ENCODE peak calls at places on chromosomes 2 and 18, in six cellular contexts. G is astrocyte of the spinal cord, E is brain microvascular endothelial cell, K is astrocyte, F is upper lobe of left lung, C is K562. J is an unnamed sample.

GRCh38 chr2:71500426-71501079 is 47.2 kb downstream of the DYSF start:
- DNase-seq in G (no peak), E (no peak), F (no peak), C (no peak), K (no peak), J (peak)

GRCh38 chr2:158099716-158100115 is 2.0 kb upstream of the UPP2 start:
- DNase-seq in F (no peak), K (peak), E (no peak), C (no peak), G (peak), J (peak)

GRCh38 chr2:15170068-15170775 is 390.9 kb downstream of the NBAS start:
- DNase-seq in F (no peak), G (no peak), K (peak), C (no peak), E (no peak), J (peak)

GRCh38 chr18:9092665-9093064 is 9.8 kb upstream of the NDUFV2 start:
- DNase-seq in F (no peak), E (peak), C (no peak), G (no peak), K (no peak), J (peak)

GRCh38 chr2:107932986-107933385 is 53.3 kb upstream of the SLC5A7 start:
- DNase-seq in K (no peak), C (no peak), F (no peak), E (no peak), G (peak), J (peak)

GRCh38 chr2:31736695-31737454 is 156.1 kb upstream of the SRD5A2 start:
- DNase-seq in K (no peak), C (no peak), E (no peak), G (no peak), F (no peak), J (no peak)

GRCh38 chr2:174821628-174822027 is 57.4 kb upstream of the CHRNA1 start:
- DNase-seq in F (no peak), E (no peak), C (no peak), G (no peak), K (no peak), J (no peak)

GRCh38 chr2:226661789-226662545 is 137.7 kb downstream of the IRS1 start:
- DNase-seq in C (peak), E (peak), F (no peak), G (peak), K (peak), J (peak)

GRCh38 chr2:143246815-143247744 is 117.9 kb downstream of the ARHGAP15 start:
- DNase-seq in E (no peak), C (no peak), F (peak), K (no peak), G (no peak), J (no peak)

GRCh38 chr18:7748252-7749000 is 181.3 kb downstream of the PTPRM start:
- DNase-seq in E (no peak), G (no peak), K (no peak), C (no peak), F (no peak), J (no peak)

GRCh38 chr18:11149441-11150270 is at the start of gene PIEZO2:
- DNase-seq in E (peak), C (peak), F (peak), G (peak), K (peak), J (peak)

GRCh38 chr18:33372442-33372841 is 68.1 kb downstream of the CCDC178 start:
- DNase-seq in C (no peak), E (no peak), K (peak), G (peak), F (no peak), J (no peak)

GRCh38 chr2:90069290-90069894 is 1377.9 kb downstream of the RPIA start:
- DNase-seq in E (no peak), G (no peak), C (peak), K (no peak), F (peak), J (peak)

GRCh38 chr2:239208470-239209180 is 192.2 kb downstream of the HDAC4 start:
- DNase-seq in C (no peak), K (no peak), G (no peak), E (no peak), F (no peak), J (no peak)

GRCh38 chr18:79935098-79935480 is 16.4 kb downstream of the SLC66A2 start:
- DNase-seq in K (no peak), F (no peak), G (no peak), E (no peak), C (no peak), J (no peak)

GRCh38 chr2:171522804-171523338 is 597 bp downstream of the CYBRD1 start:
- DNase-seq in F (peak), G (no peak), K (peak), C (peak), E (no peak), J (peak)

GRCh38 chr2:60503923-60504514 is 49.4 kb downstream of the BCL11A start:
- DNase-seq in F (no peak), K (no peak), E (no peak), C (no peak), G (no peak), J (no peak)

GRCh38 chr2:71530246-71530986 is 77.1 kb downstream of the DYSF start:
- DNase-seq in K (peak), G (peak), E (peak), F (no peak), C (peak), J (peak)

GRCh38 chr2:74496997-74497776 is 2.2 kb downstream of the LBX2 start:
- DNase-seq in K (no peak), C (no peak), G (no peak), F (no peak), E (no peak), J (no peak)

GRCh38 chr2:74499269-74499939 is at the start of gene LBX2:
- DNase-seq in E (no peak), G (peak), C (no peak), K (no peak), F (peak), J (peak)

GRCh38 chr2:74499940-74500577 is 656 bp upstream of the LBX2 start:
- DNase-seq in E (no peak), G (no peak), C (no peak), F (no peak), K (no peak), J (no peak)

GRCh38 chr2:74497777-74498499 is 1.5 kb downstream of the LBX2 start:
- DNase-seq in K (no peak), G (no peak), E (no peak), C (no peak), F (peak), J (peak)

DNA sequence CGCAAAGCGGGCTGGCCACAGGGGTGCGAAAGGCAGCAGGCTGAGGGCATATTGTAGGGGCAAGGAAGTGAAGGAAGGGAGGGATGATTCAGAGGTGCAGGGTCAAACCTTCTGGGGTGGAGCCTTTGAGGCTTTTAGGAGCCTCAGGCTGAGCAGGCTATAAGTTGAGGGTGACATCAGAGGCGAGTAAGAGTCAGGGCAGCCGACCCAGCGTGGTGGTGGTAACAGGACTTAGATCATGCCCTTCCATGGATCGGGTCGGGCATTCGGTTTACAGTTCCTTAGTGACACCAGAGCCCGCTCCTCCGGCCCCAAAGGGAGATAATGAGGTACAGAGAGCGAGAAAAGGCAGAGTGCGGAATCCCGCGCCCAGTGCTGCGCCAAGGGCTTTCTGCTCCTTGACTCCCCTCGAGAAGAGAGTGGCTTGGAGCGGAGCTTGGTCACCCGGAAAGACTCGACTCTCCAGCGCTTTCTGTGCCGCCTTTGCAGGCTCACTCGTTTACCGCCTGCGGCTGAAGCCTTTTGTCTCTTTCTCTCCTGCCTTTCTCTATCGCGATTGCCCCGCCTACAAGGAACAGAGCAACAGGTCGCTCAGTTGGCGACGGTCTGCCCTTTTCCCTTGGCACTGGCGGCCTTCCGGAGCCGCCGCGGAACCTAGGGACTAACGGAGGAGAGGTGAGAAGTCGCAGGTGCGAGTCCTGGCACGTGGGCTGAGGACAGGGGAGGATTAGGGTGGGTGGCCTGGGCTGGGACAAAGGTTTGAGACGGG is 719 bp downstream of the LBX2 start:
- DNase-seq in E (no peak), G (peak), F (peak), K (no peak), C (no peak), J (peak)
- H3K4me3 ChIP-seq in E (peak), G (peak), F (no peak), K (peak), C (no peak), J (peak)

GRCh38 chr18:72672364-72673151 is 128.4 kb upstream of the CBLN2 start:
- DNase-seq in F (no peak), G (peak), K (peak), C (peak), E (peak), J (peak)
- TF ChIP-seq CTCF in F (peak), G (peak), K (peak), C (no peak), E (peak), J (peak)

GRCh38 chr2:218962859-218963492 is 3.5 kb downstream of the CDK5R2 start:
- DNase-seq in K (peak), E (peak), F (peak), C (peak), G (peak), J (peak)
- H3K4me3 ChIP-seq in K (no peak), E (peak), F (no peak), C (no peak), G (no peak), J (peak)

GRCh38 chr18:50089702-50090101 is 105.2 kb downstream of the MYO5B start:
- DNase-seq in C (no peak), K (no peak), F (no peak), E (no peak), G (no peak), J (no peak)

GRCh38 chr18:50080932-50081560 is 113.9 kb downstream of the MYO5B start:
- DNase-seq in K (peak), C (no peak), F (no peak), E (no peak), G (no peak), J (no peak)

GRCh38 chr18:50079571-50080295 is 115.2 kb downstream of the MYO5B start:
- DNase-seq in F (no peak), G (no peak), E (no peak), K (no peak), C (no peak), J (no peak)

GRCh38 chr18:50083708-50084107 is 111.2 kb downstream of the MYO5B start:
- DNase-seq in E (no peak), G (no peak), C (no peak), K (no peak), F (no peak), J (no peak)
- TF ChIP-seq CTCF in E (no peak), G (no peak), C (no peak), K (no peak), F (no peak), J (no peak)

GRCh38 chr2:196226058-196226747 is 54.8 kb upstream of the STK17B start:
- DNase-seq in E (no peak), K (no peak), C (no peak), G (no peak), F (no peak), J (no peak)

GRCh38 chr2:196230460-196230859 is 59.1 kb upstream of the STK17B start:
- DNase-seq in E (no peak), K (no peak), C (no peak), G (no peak), F (no peak), J (no peak)

GRCh38 chr2:196233033-196233807 is 61.8 kb upstream of the STK17B start:
- DNase-seq in G (peak), E (peak), F (no peak), K (peak), C (no peak), J (peak)

GRCh38 chr2:196229013-196229412 is 57.6 kb upstream of the STK17B start:
- DNase-seq in C (no peak), E (no peak), F (no peak), K (no peak), G (no peak), J (no peak)

GRCh38 chr2:196230051-196230450 is 58.7 kb upstream of the STK17B start:
- DNase-seq in E (no peak), G (no peak), F (no peak), K (no peak), C (no peak), J (no peak)
- H3K4me3 ChIP-seq in E (no peak), G (no peak), F (no peak), K (no peak), C (no peak), J (no peak)

DNA sequence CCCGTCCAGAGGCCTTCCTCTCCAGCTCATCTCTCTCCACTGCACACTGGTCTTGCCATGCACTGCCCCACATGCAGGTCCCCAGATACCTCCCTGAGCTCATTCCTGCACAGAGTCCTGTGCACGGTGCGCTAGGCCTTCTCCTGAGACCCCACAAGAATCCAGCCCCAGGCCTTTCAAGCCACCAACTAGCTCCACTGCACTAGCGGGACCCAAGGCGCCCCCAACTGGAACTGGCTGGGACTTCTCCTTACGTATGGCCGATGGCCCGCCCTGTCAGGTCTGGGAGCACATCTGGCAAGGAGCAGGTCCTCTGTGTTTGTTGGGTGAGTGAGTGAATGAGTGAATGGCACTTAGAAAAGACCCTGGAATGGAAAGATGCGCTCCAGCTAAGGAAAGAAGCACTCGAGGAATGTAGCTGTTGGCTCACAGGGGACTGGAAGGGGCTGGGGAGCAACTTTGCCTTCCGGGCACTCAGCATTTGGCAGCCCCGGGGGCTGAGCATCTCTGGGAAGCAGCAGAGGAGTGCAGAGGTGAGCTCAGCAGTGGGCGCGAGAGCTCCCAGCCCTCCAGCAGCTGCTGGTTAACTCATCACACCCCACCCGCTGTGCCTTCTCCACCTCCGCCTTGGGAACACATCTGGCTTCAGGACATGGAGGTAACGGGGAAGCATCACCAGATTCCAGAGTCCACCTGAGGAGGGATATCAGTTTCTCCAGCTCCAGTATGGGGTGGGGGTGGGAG is 223.1 kb downstream of the GLI2 start:
- DNase-seq in K (no peak), G (peak), E (no peak), F (no peak), C (peak), J (no peak)
- TF ChIP-seq CTCF in K (no peak), G (peak), E (peak), F (no peak), C (peak), J (peak)

GRCh38 chr2:118848381-118849225 is 1.2 kb upstream of the EN1 start:
- DNase-seq in G (no peak), K (no peak), E (no peak), F (peak), C (no peak), J (no peak)

GRCh38 chr2:118846667-118847446 is 591 bp downstream of the EN1 start:
- DNase-seq in C (peak), G (no peak), E (no peak), F (peak), K (no peak), J (no peak)

GRCh38 chr2:118849226-118850170 is 2.0 kb upstream of the EN1 start:
- DNase-seq in K (no peak), F (peak), G (no peak), C (no peak), E (no peak), J (no peak)

GRCh38 chr2:118845843-118846666 is 1.4 kb downstream of the EN1 start:
- DNase-seq in K (no peak), E (no peak), G (no peak), F (peak), C (no peak), J (no peak)

DNA sequence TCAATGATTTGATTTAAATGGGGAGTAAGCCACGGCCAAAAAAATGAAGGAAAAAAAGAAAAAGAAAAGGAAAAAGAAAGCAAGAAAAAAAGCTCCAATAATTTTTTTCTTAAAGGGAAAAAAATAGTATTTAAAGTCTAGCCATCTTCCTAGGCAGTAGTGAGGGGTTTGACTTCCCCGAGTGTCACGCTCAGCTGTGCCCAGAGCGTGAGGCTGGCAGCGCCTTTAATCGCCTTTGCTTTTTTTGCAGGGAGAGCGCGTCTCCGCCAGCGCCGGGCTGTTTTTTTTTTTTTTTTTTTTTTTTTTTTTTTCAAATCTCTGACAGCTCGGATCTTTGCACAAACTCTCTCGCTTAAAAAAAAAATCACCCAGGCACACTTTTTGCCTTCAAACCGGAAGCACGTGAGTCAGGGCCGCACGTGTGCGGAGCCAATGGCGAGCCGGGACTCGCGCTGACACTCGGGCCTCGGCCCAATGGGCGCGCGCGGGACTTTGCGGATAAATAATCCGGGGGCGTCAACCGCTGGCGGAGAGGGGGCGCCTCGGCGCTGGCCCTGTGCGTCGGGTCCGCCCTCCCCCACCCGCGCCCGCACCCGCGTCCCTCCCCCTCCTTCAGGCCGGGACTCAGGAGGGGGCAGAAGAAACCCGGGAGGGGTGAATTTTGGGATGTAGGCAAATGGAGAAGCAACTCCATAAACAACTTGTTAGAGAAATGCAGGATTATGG is at the start of gene EN1:
- DNase-seq in C (peak), F (peak), K (peak), G (peak), E (no peak), J (peak)
- H3K4me3 ChIP-seq in C (peak), F (no peak), K (peak), G (peak), E (no peak), J (peak)

DNA sequence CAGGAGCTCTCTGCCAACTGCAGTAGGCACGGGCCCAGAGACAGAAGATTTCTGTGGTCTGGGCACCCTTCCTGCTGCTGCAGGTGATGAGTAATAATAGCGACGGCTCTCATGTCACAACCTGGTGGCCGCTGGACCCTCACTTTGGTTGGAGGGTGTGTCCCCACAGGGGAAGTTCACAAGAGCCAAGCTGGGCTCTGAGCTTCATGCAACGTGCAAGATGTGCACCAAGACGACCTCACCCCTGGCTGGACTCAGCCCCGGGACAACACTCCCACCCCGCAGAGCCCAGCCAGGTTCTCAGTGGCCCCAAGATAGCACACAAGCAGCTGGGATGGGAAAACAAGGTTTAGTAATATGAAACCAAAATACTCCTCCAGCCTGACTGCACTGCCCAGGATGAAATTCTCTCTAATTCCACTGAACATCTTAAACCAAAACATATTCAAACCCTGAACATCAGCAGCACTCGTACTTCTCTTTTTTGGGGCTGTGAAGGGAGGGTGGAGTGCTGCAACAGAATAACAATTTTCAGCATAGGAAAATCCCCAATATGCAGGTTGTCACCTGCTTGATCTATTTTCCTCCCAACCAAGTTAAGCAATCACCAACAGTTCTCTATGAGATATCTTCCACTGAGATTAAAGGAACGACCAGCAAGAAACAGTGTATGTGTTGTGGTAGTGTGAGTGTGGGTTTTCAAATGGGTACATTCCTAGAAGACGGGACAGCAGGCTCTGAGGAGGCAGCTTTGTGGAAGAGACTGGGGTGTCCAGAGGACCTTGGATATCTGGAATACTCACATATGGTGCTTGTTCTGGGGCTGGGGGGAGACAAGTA is 26.5 kb downstream of the BCL2 start:
- DNase-seq in E (no peak), K (no peak), G (no peak), F (peak), C (no peak), J (no peak)
- TF ChIP-seq CTCF in E (no peak), K (no peak), G (no peak), F (no peak), C (no peak), J (no peak)